ENCODE peak calls at places on chromosomes 12 and 14, in eight cellular contexts. One of them, this sample, is unnamed.

GRCh38 chr14:105471823-105472495 is 2.7 kb upstream of the CRIP2 start:
- DNase-seq in ovary: no peak
- DNase-seq in GM10248: no peak
- DNase-seq in HFF-Myc: no peak
- DNase-seq in BJ: no peak
- DNase-seq in progenitor cell of endocrine pancreas: no peak
- DNase-seq in cardiac fibroblast: no peak
- DNase-seq in fibroblast of pulmonary artery: no peak
- DNase-seq in this sample: no peak

GRCh38 chr14:33859306-33859705 is 91.6 kb downstream of the EGLN3 start:
- DNase-seq in progenitor cell of endocrine pancreas: no peak
- DNase-seq in fibroblast of pulmonary artery: no peak
- DNase-seq in GM10248: no peak
- DNase-seq in cardiac fibroblast: no peak
- DNase-seq in BJ: no peak
- DNase-seq in ovary: no peak
- DNase-seq in HFF-Myc: no peak
- DNase-seq in this sample: no peak

GRCh38 chr12:21945002-21945401 is 3.8 kb upstream of the ABCC9 start:
- DNase-seq in HFF-Myc: no peak
- DNase-seq in GM10248: no peak
- DNase-seq in progenitor cell of endocrine pancreas: no peak
- DNase-seq in BJ: no peak
- DNase-seq in ovary: no peak
- DNase-seq in fibroblast of pulmonary artery: no peak
- DNase-seq in cardiac fibroblast: no peak
- DNase-seq in this sample: no peak

GRCh38 chr12:29782285-29782820 is 1.4 kb downstream of the TMTC1 start:
- DNase-seq in HFF-Myc: no peak
- DNase-seq in fibroblast of pulmonary artery: peak
- DNase-seq in ovary: no peak
- DNase-seq in progenitor cell of endocrine pancreas: no peak
- DNase-seq in cardiac fibroblast: peak
- DNase-seq in BJ: peak
- DNase-seq in GM10248: peak
- DNase-seq in this sample: no peak

GRCh38 chr14:54169254-54169924 is 212.8 kb upstream of the BMP4 start:
- DNase-seq in ovary: no peak
- DNase-seq in cardiac fibroblast: peak
- DNase-seq in GM10248: no peak
- DNase-seq in progenitor cell of endocrine pancreas: no peak
- DNase-seq in HFF-Myc: peak
- DNase-seq in BJ: peak
- DNase-seq in fibroblast of pulmonary artery: peak
- DNase-seq in this sample: no peak

GRCh38 chr12:53208435-53208834 is 1.4 kb upstream of the ITGB7 start:
- DNase-seq in ovary: peak
- DNase-seq in progenitor cell of endocrine pancreas: no peak
- DNase-seq in cardiac fibroblast: no peak
- DNase-seq in BJ: no peak
- DNase-seq in HFF-Myc: no peak
- DNase-seq in GM10248: no peak
- DNase-seq in fibroblast of pulmonary artery: no peak
- DNase-seq in this sample: no peak

GRCh38 chr14:80266930-80267329 is 55.6 kb upstream of the DIO2 start:
- DNase-seq in ovary: no peak
- DNase-seq in GM10248: no peak
- DNase-seq in progenitor cell of endocrine pancreas: no peak
- DNase-seq in fibroblast of pulmonary artery: no peak
- DNase-seq in cardiac fibroblast: no peak
- DNase-seq in BJ: no peak
- DNase-seq in HFF-Myc: no peak
- DNase-seq in this sample: no peak

GRCh38 chr14:52961060-52961639 is 10.3 kb upstream of the FERMT2 start:
- DNase-seq in cardiac fibroblast: peak
- DNase-seq in progenitor cell of endocrine pancreas: no peak
- DNase-seq in BJ: no peak
- DNase-seq in fibroblast of pulmonary artery: peak
- DNase-seq in ovary: peak
- DNase-seq in GM10248: peak
- DNase-seq in HFF-Myc: peak
- DNase-seq in this sample: no peak

GRCh38 chr12:123089631-123090353 is 61.1 kb downstream of the PITPNM2 start:
- DNase-seq in progenitor cell of endocrine pancreas: no peak
- DNase-seq in fibroblast of pulmonary artery: peak
- DNase-seq in cardiac fibroblast: peak
- DNase-seq in HFF-Myc: peak
- DNase-seq in ovary: no peak
- DNase-seq in BJ: peak
- DNase-seq in GM10248: no peak
- DNase-seq in this sample: no peak

GRCh38 chr14:69054030-69054429 is 74.9 kb upstream of the ACTN1 start:
- DNase-seq in HFF-Myc: no peak
- DNase-seq in fibroblast of pulmonary artery: no peak
- DNase-seq in GM10248: no peak
- DNase-seq in ovary: no peak
- DNase-seq in BJ: no peak
- DNase-seq in progenitor cell of endocrine pancreas: no peak
- DNase-seq in cardiac fibroblast: no peak
- DNase-seq in this sample: no peak

GRCh38 chr14:69055973-69056372 is 76.9 kb upstream of the ACTN1 start:
- DNase-seq in progenitor cell of endocrine pancreas: no peak
- DNase-seq in ovary: no peak
- DNase-seq in BJ: no peak
- DNase-seq in cardiac fibroblast: no peak
- DNase-seq in HFF-Myc: no peak
- DNase-seq in GM10248: no peak
- DNase-seq in fibroblast of pulmonary artery: no peak
- DNase-seq in this sample: no peak

GRCh38 chr14:69055125-69055524 is 76.0 kb upstream of the ACTN1 start:
- DNase-seq in fibroblast of pulmonary artery: peak
- DNase-seq in BJ: no peak
- DNase-seq in cardiac fibroblast: peak
- DNase-seq in HFF-Myc: no peak
- DNase-seq in progenitor cell of endocrine pancreas: no peak
- DNase-seq in ovary: no peak
- DNase-seq in GM10248: no peak
- DNase-seq in this sample: no peak

GRCh38 chr14:69059658-69060648 is 80.9 kb upstream of the ACTN1 start:
- DNase-seq in BJ: peak
- DNase-seq in HFF-Myc: peak
- DNase-seq in ovary: no peak
- DNase-seq in fibroblast of pulmonary artery: peak
- DNase-seq in progenitor cell of endocrine pancreas: no peak
- DNase-seq in cardiac fibroblast: peak
- DNase-seq in GM10248: no peak
- DNase-seq in this sample: no peak

GRCh38 chr14:69056389-69056788 is 77.3 kb upstream of the ACTN1 start:
- DNase-seq in GM10248: no peak
- DNase-seq in ovary: no peak
- DNase-seq in BJ: no peak
- DNase-seq in cardiac fibroblast: no peak
- DNase-seq in progenitor cell of endocrine pancreas: no peak
- DNase-seq in fibroblast of pulmonary artery: no peak
- DNase-seq in HFF-Myc: no peak
- DNase-seq in this sample: no peak
- TF ChIP-seq CTCF in GM10248: no peak
- TF ChIP-seq CTCF in ovary: no peak
- TF ChIP-seq CTCF in BJ: peak
- TF ChIP-seq CTCF in cardiac fibroblast: no peak
- TF ChIP-seq CTCF in progenitor cell of endocrine pancreas: no peak
- TF ChIP-seq CTCF in fibroblast of pulmonary artery: no peak
- TF ChIP-seq CTCF in HFF-Myc: no peak
- TF ChIP-seq CTCF in this sample: no peak

GRCh38 chr14:36485773-36486172 is 34.3 kb downstream of the NKX2-1 start:
- DNase-seq in ovary: no peak
- DNase-seq in fibroblast of pulmonary artery: no peak
- DNase-seq in BJ: no peak
- DNase-seq in progenitor cell of endocrine pancreas: no peak
- DNase-seq in GM10248: no peak
- DNase-seq in cardiac fibroblast: no peak
- DNase-seq in HFF-Myc: no peak
- DNase-seq in this sample: no peak
- TF ChIP-seq CTCF in ovary: no peak
- TF ChIP-seq CTCF in fibroblast of pulmonary artery: no peak
- TF ChIP-seq CTCF in BJ: no peak
- TF ChIP-seq CTCF in progenitor cell of endocrine pancreas: no peak
- TF ChIP-seq CTCF in GM10248: no peak
- TF ChIP-seq CTCF in cardiac fibroblast: no peak
- TF ChIP-seq CTCF in HFF-Myc: no peak
- TF ChIP-seq CTCF in this sample: no peak

GRCh38 chr12:1917172-1918070 is 1.0 kb downstream of the CACNA2D4 start:
- DNase-seq in ovary: no peak
- DNase-seq in progenitor cell of endocrine pancreas: no peak
- DNase-seq in GM10248: peak
- DNase-seq in fibroblast of pulmonary artery: no peak
- DNase-seq in HFF-Myc: no peak
- DNase-seq in cardiac fibroblast: no peak
- DNase-seq in BJ: no peak
- DNase-seq in this sample: peak

GRCh38 chr12:1914116-1914911 is 4.1 kb downstream of the CACNA2D4 start:
- DNase-seq in BJ: no peak
- DNase-seq in fibroblast of pulmonary artery: no peak
- DNase-seq in progenitor cell of endocrine pancreas: peak
- DNase-seq in HFF-Myc: no peak
- DNase-seq in ovary: no peak
- DNase-seq in GM10248: peak
- DNase-seq in cardiac fibroblast: no peak
- DNase-seq in this sample: peak

GRCh38 chr12:1916396-1917171 is 1.9 kb downstream of the CACNA2D4 start:
- DNase-seq in progenitor cell of endocrine pancreas: no peak
- DNase-seq in cardiac fibroblast: no peak
- DNase-seq in GM10248: peak
- DNase-seq in BJ: no peak
- DNase-seq in HFF-Myc: no peak
- DNase-seq in ovary: peak
- DNase-seq in fibroblast of pulmonary artery: no peak
- DNase-seq in this sample: peak

GRCh38 chr12:1913377-1914115 is 4.9 kb downstream of the CACNA2D4 start:
- DNase-seq in cardiac fibroblast: no peak
- DNase-seq in GM10248: peak
- DNase-seq in HFF-Myc: no peak
- DNase-seq in fibroblast of pulmonary artery: no peak
- DNase-seq in progenitor cell of endocrine pancreas: no peak
- DNase-seq in BJ: no peak
- DNase-seq in ovary: no peak
- DNase-seq in this sample: peak

DNA sequence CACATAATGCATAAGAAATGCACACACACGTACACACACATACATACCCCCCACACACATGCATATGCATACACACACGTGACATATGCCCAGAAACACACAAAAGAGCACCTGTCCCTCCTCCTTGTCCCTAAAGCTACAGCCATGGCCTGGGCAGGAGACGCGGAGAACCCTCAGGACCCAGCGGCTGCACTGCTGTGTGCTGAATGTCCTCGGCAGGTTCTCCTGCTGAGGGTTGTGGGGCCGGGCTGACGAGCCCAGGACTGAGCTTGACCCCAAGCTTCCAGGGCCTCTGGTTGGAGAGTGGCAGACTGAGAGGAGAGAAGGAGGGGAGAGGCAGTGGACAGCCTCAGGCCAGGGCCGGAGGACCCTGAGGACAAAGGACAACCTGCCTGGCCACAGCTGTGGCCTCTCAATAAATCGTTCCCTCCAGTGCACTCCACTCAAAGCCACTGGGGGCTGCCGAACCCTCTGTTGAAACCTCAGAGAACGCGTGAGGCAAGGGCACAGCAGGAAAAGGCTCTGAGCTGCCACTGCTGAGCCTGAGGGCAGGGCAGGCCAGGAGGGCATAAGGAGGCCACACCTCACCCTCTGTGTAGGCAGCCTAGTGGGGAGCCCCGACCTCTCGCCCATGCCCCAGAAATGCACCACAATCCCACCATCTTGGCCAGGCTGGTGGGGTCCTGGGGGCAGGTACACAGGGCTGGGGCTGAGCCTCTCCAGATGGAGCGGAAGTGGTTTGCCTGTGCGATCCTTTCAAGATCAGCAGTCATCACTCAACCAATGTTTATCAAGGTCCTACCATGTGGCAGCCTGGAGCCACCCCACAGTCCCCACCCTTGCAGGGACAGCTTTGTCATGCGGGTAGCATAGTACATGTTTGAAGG is 3.1 kb downstream of the CACNA2D4 start:
- DNase-seq in HFF-Myc: no peak
- DNase-seq in cardiac fibroblast: no peak
- DNase-seq in ovary: no peak
- DNase-seq in BJ: no peak
- DNase-seq in progenitor cell of endocrine pancreas: peak
- DNase-seq in fibroblast of pulmonary artery: no peak
- DNase-seq in GM10248: peak
- DNase-seq in this sample: peak
- TF ChIP-seq CTCF in HFF-Myc: no peak
- TF ChIP-seq CTCF in cardiac fibroblast: no peak
- TF ChIP-seq CTCF in ovary: no peak
- TF ChIP-seq CTCF in BJ: no peak
- TF ChIP-seq CTCF in progenitor cell of endocrine pancreas: no peak
- TF ChIP-seq CTCF in fibroblast of pulmonary artery: no peak
- TF ChIP-seq CTCF in GM10248: no peak
- TF ChIP-seq CTCF in this sample: no peak

GRCh38 chr14:89017417-89017816 is 193.0 kb downstream of the TTC8 start:
- DNase-seq in GM10248: no peak
- DNase-seq in progenitor cell of endocrine pancreas: no peak
- DNase-seq in BJ: no peak
- DNase-seq in HFF-Myc: no peak
- DNase-seq in fibroblast of pulmonary artery: no peak
- DNase-seq in ovary: no peak
- DNase-seq in cardiac fibroblast: no peak
- DNase-seq in this sample: no peak

GRCh38 chr14:89014570-89014847 is 190.1 kb downstream of the TTC8 start:
- DNase-seq in GM10248: no peak
- DNase-seq in ovary: no peak
- DNase-seq in BJ: no peak
- DNase-seq in HFF-Myc: no peak
- DNase-seq in cardiac fibroblast: no peak
- DNase-seq in fibroblast of pulmonary artery: no peak
- DNase-seq in progenitor cell of endocrine pancreas: no peak
- DNase-seq in this sample: no peak

GRCh38 chr14:89013098-89013504 is 188.7 kb downstream of the TTC8 start:
- DNase-seq in HFF-Myc: no peak
- DNase-seq in BJ: no peak
- DNase-seq in fibroblast of pulmonary artery: peak
- DNase-seq in GM10248: no peak
- DNase-seq in cardiac fibroblast: peak
- DNase-seq in ovary: no peak
- DNase-seq in progenitor cell of endocrine pancreas: no peak
- DNase-seq in this sample: no peak

GRCh38 chr14:89013698-89014569 is 189.5 kb downstream of the TTC8 start:
- DNase-seq in progenitor cell of endocrine pancreas: no peak
- DNase-seq in HFF-Myc: no peak
- DNase-seq in fibroblast of pulmonary artery: no peak
- DNase-seq in BJ: no peak
- DNase-seq in GM10248: no peak
- DNase-seq in cardiac fibroblast: no peak
- DNase-seq in ovary: no peak
- DNase-seq in this sample: no peak

GRCh38 chr14:89015016-89015415 is 190.6 kb downstream of the TTC8 start:
- DNase-seq in ovary: no peak
- DNase-seq in GM10248: no peak
- DNase-seq in cardiac fibroblast: peak
- DNase-seq in progenitor cell of endocrine pancreas: no peak
- DNase-seq in HFF-Myc: no peak
- DNase-seq in BJ: no peak
- DNase-seq in fibroblast of pulmonary artery: peak
- DNase-seq in this sample: no peak
- TF ChIP-seq CTCF in ovary: no peak
- TF ChIP-seq CTCF in GM10248: no peak
- TF ChIP-seq CTCF in cardiac fibroblast: no peak
- TF ChIP-seq CTCF in progenitor cell of endocrine pancreas: no peak
- TF ChIP-seq CTCF in HFF-Myc: peak
- TF ChIP-seq CTCF in BJ: peak
- TF ChIP-seq CTCF in fibroblast of pulmonary artery: peak
- TF ChIP-seq CTCF in this sample: peak

This sample was measured in type B pancreatic cell.